ENCODE peak calls at places on chromosomes 3 and 15, in four cellular contexts. Y is mammary epithelial cell; K is CD4-positive, alpha-beta T cell; O is fibroblast of pulmonary artery. E is an unnamed sample.

GRCh38 chr3:162390891-162391290 is 894.3 kb downstream of the OTOL1 start:
- DNase-seq in O (peak), Y (peak), K (no peak), E (no peak)

GRCh38 chr3:186534113-186534669 is 10.0 kb downstream of the CRYGS start:
- DNase-seq in K (no peak), O (no peak), Y (no peak), E (no peak)

GRCh38 chr3:21642433-21642832 is 108.6 kb downstream of the ZNF385D start:
- DNase-seq in K (no peak), O (no peak), Y (no peak), E (no peak)

GRCh38 chr3:57977755-57978715 is 30.2 kb upstream of the FLNB start:
- DNase-seq in Y (peak), O (no peak), K (no peak), E (no peak)

GRCh38 chr3:127542441-127542952 is 48.0 kb downstream of the TPRA1 start:
- DNase-seq in O (no peak), Y (no peak), K (no peak), E (no peak)

GRCh38 chr3:176349706-176350105 is 847.6 kb downstream of the TBL1XR1 start:
- DNase-seq in K (no peak), Y (no peak), O (no peak), E (no peak)

GRCh38 chr3:136473716-136474326 is 223.7 kb downstream of the PCCB start:
- DNase-seq in Y (no peak), K (no peak), O (no peak), E (no peak)

GRCh38 chr3:99702953-99703352 is 64.6 kb downstream of the COL8A1 start:
- DNase-seq in O (no peak), K (no peak), Y (no peak), E (no peak)

GRCh38 chr15:76439542-76439941 is 103.0 kb downstream of the ISL2 start:
- DNase-seq in O (no peak), K (no peak), Y (no peak), E (no peak)

GRCh38 chr15:62462268-62462667 is 297.2 kb upstream of the C2CD4B start:
- DNase-seq in O (no peak), K (no peak), Y (no peak), E (no peak)

GRCh38 chr3:69090021-69090420 is 5.3 kb downstream of the ARL6IP5 start:
- DNase-seq in K (no peak), Y (peak), O (peak), E (no peak)

GRCh38 chr3:50299929-50300680 is 900 bp upstream of the HYAL3 start:
- DNase-seq in Y (peak), O (peak), K (no peak), E (no peak)

GRCh38 chr3:53725308-53725995 is 120.8 kb downstream of the CHDH start:
- DNase-seq in O (no peak), Y (no peak), K (no peak), E (no peak)

GRCh38 chr3:53824795-53825194 is 21.4 kb downstream of the CHDH start:
- DNase-seq in O (no peak), K (no peak), Y (no peak), E (no peak)

GRCh38 chr3:48595526-48596121 is 495 bp upstream of the COL7A1 start:
- DNase-seq in O (peak), Y (peak), K (no peak), E (no peak)

GRCh38 chr15:64151727-64152506 is at the start of gene SNX22:
- DNase-seq in O (no peak), Y (no peak), K (no peak), E (no peak)

GRCh38 chr15:72722071-72722696 is 36.2 kb downstream of the BBS4 start:
- DNase-seq in K (peak), O (peak), Y (peak), E (peak)

GRCh38 chr3:33218072-33218445 is 551 bp downstream of the SUSD5 start:
- DNase-seq in O (no peak), Y (no peak), K (no peak), E (no peak)

GRCh38 chr3:188975612-188976314 is 196.0 kb upstream of the TPRG1 start:
- DNase-seq in K (no peak), Y (peak), O (no peak), E (no peak)

GRCh38 chr3:189780556-189781270 is 149.5 kb downstream of the TP63 start:
- DNase-seq in K (no peak), Y (no peak), O (no peak), E (no peak)

GRCh38 chr15:44479343-44479742 is 51.9 kb downstream of the CTDSPL2 start:
- DNase-seq in O (no peak), K (no peak), Y (no peak), E (no peak)

GRCh38 chr15:94239474-94239873 is 8.1 kb downstream of the MCTP2 start:
- DNase-seq in K (no peak), O (no peak), Y (peak), E (no peak)

GRCh38 chr3:194939532-194939909 is 253.8 kb downstream of the FAM43A start:
- DNase-seq in K (no peak), Y (no peak), O (no peak), E (no peak)

GRCh38 chr15:66714543-66714981 is 12.5 kb downstream of the SMAD6 start:
- DNase-seq in K (no peak), O (peak), Y (no peak), E (no peak)

GRCh38 chr3:399647-400046 is 203.1 kb downstream of the CHL1 start:
- DNase-seq in K (no peak), O (no peak), Y (no peak), E (no peak)

GRCh38 chr15:60444289-60444912 is 34.5 kb downstream of the ICE2 start:
- DNase-seq in Y (peak), O (peak), K (no peak), E (no peak)

GRCh38 chr3:161406594-161407555 is 35.6 kb upstream of the SPTSSB start:
- DNase-seq in K (no peak), Y (no peak), O (no peak), E (no peak)

GRCh38 chr3:87895983-87896382 is 162.8 kb downstream of the CGGBP1 start:
- DNase-seq in Y (no peak), O (no peak), K (no peak), E (no peak)

GRCh38 chr3:11170052-11170770 is 15.9 kb downstream of the HRH1 start:
- DNase-seq in Y (no peak), O (no peak), K (no peak), E (no peak)

GRCh38 chr3:194326192-194327029 is 24.7 kb downstream of the CPN2 start:
- DNase-seq in K (no peak), Y (peak), O (peak), E (peak)

GRCh38 chr3:53674582-53674981 is 171.6 kb downstream of the CHDH start:
- DNase-seq in K (no peak), O (no peak), Y (no peak), E (no peak)

GRCh38 chr3:120129718-120130117 is 35.5 kb upstream of the GSK3B start:
- DNase-seq in O (no peak), Y (peak), K (no peak), E (no peak)

GRCh38 chr3:25143356-25143704 is 284.7 kb upstream of the RARB start:
- DNase-seq in Y (peak), O (no peak), K (no peak), E (no peak)

GRCh38 chr15:77836116-77836798 is 203.5 kb upstream of the LINGO1 start:
- DNase-seq in Y (no peak), O (peak), K (no peak), E (no peak)

GRCh38 chr3:156256945-156257344 is 136.6 kb downstream of the KCNAB1 start:
- DNase-seq in O (no peak), Y (peak), K (no peak), E (no peak)

GRCh38 chr3:30319713-30320112 is 286.7 kb upstream of the TGFBR2 start:
- DNase-seq in K (peak), O (peak), Y (peak), E (no peak)

GRCh38 chr3:39388741-39389248 is 5.6 kb downstream of the SLC25A38 start:
- DNase-seq in O (no peak), K (no peak), Y (no peak), E (no peak)
- TF ChIP-seq CTCF in O (no peak), K (no peak), Y (no peak), E (no peak)

GRCh38 chr3:52089691-52090090 is 33.3 kb upstream of the DUSP7 start:
- DNase-seq in K (no peak), Y (no peak), O (no peak), E (no peak)

GRCh38 chr3:52090131-52090548 is 33.8 kb upstream of the DUSP7 start:
- DNase-seq in O (peak), Y (peak), K (no peak), E (no peak)

GRCh38 chr3:52091566-52092290 is 35.4 kb upstream of the DUSP7 start:
- DNase-seq in K (no peak), Y (no peak), O (no peak), E (no peak)

GRCh38 chr3:52092291-52092660 is 35.9 kb upstream of the DUSP7 start:
- DNase-seq in O (no peak), K (no peak), Y (no peak), E (no peak)

GRCh38 chr3:52090620-52091468 is 34.5 kb upstream of the DUSP7 start:
- DNase-seq in K (no peak), O (no peak), Y (no peak), E (no peak)
- TF ChIP-seq CTCF in K (no peak), O (no peak), Y (no peak), E (no peak)

DNA sequence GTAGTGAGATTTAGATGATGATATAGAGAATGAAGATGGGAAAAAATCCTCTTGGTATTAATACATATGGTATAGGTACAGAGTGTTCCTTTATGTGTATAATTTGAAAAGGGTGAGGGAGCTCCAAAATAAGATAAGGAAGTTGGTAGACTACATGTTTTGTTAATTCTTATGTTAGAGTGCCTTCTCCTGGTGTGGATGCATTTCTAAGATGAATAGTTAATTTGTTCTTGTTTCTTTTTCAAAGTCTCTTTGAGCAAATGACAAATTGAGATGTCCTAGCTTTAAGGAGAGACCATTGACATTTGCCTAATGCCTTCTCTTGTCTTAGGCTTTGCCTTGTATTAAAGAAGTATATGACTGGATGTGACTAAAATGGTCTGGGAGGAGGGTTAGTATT is 34.1 kb downstream of the AKAP13 start:
- DNase-seq in O (peak), Y (peak), K (no peak), E (no peak)
- TF ChIP-seq CTCF in O (peak), Y (peak), K (peak), E (peak)

GRCh38 chr3:133928903-133929607 is 33.4 kb upstream of the RAB6B start:
- DNase-seq in Y (no peak), K (no peak), O (no peak), E (no peak)

GRCh38 chr3:133925960-133926735 is 30.5 kb upstream of the RAB6B start:
- DNase-seq in Y (no peak), O (no peak), K (no peak), E (no peak)

GRCh38 chr3:133927543-133928066 is 31.9 kb upstream of the RAB6B start:
- DNase-seq in O (no peak), Y (no peak), K (peak), E (peak)

GRCh38 chr3:133928136-133928893 is 32.6 kb upstream of the RAB6B start:
- DNase-seq in K (no peak), Y (no peak), O (no peak), E (no peak)

DNA sequence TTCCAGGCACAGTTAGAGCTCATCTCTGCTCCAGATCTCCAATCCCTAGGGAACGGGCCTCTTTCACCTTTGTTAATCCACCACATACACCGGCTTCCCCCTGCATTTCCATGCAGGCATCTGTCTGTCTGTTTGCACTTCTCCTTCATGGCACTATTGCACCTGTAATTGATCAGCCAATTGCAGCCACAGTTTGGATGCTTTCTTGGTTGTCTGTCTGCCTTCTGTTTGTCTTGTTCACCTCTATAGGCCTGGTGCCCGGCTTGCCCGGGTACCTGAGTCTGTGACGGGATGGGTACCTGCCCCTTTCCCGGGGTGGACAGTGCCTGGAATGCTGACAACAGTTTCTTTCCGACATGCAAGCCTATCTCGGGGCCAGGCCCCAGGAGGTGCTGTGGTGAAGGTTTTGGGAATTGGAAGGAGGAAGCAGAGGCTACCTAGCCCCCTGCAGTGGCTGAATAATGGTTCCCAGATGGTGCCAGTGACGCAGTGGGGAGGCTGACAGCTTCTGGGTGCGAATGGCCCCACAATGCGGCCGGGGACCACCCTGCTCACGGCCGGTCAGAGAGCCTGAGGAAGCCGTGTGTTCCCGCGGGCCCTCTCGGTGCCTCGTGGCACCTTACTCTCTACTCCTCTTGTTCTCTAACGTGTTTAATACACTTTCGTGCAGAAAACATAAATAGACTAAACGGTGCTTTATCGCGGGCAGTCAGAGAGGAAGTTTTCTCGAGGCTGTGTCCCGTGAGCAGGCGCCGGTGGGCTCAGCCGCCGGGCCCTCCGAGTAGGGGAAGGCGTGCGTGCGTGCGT is 31.3 kb upstream of the RAB6B start:
- DNase-seq in K (no peak), Y (no peak), O (no peak), E (no peak)
- TF ChIP-seq CTCF in K (no peak), Y (no peak), O (no peak), E (no peak)

GRCh38 chr15:74037171-74038117 is 42.9 kb downstream of the PML start:
- DNase-seq in K (no peak), Y (no peak), O (no peak), E (no peak)
- TF ChIP-seq CTCF in K (no peak), Y (no peak), O (no peak), E (no peak)

E was measured in natural killer cell.